ENCODE peak calls at places on chromosomes 1 and 21, in seven cellular contexts. W is mesenchymal stem cell, H is neuronal stem cell, G is H9, T is IMR-90, J is mesendoderm, L is H1. N is an unnamed sample.

GRCh38 chr1:54425152-54425584 is 19.0 kb upstream of the SSBP3 start:
- DNase-seq in W (no peak), H (no peak), G (no peak), T (no peak), J (no peak), L (no peak), N (no peak)

GRCh38 chr1:60897003-60897402 is 185.4 kb upstream of the NFIA start:
- DNase-seq in W (no peak), H (no peak), G (no peak), T (no peak), J (no peak), L (no peak), N (no peak)

GRCh38 chr1:58524353-58524945 is 22.1 kb downstream of the OMA1 start:
- DNase-seq in W (peak; percentile 9), H (no peak), G (no peak), T (peak; percentile 85), J (no peak), L (no peak), N (no peak)

GRCh38 chr1:12518956-12519707 is 98.9 kb downstream of the DHRS3 start:
- DNase-seq in W (peak; percentile 75), H (no peak), G (no peak), T (peak; percentile 63), J (no peak), L (no peak), N (no peak)

GRCh38 chr1:117392776-117393175 is 25.5 kb downstream of the MAN1A2 start:
- DNase-seq in W (no peak), H (no peak), G (no peak), T (no peak), J (peak; percentile 22), L (no peak), N (no peak)

GRCh38 chr1:15453773-15454172 is 2.8 kb upstream of the CELA2A start:
- DNase-seq in W (no peak), H (no peak), G (no peak), T (peak; percentile 44), J (no peak), L (no peak), N (no peak)

GRCh38 chr1:232622378-232622777 is 7.6 kb downstream of the SIPA1L2 start:
- DNase-seq in W (no peak), H (no peak), G (no peak), T (no peak), J (no peak), L (no peak), N (no peak)

GRCh38 chr1:37474697-37475379 is 458 bp downstream of the ZC3H12A start:
- DNase-seq in W (peak; percentile 60), H (no peak), G (no peak), T (no peak), J (peak; percentile 22), L (no peak), N (no peak)

GRCh38 chr1:227947678-227948492 is at the start of gene WNT9A:
- DNase-seq in W (peak; percentile 38), H (peak; percentile 83), G (no peak), T (peak; percentile 49), J (peak; percentile 71), L (peak; percentile 78), N (peak; percentile 46)

GRCh38 chr1:198220428-198220827 is 63.6 kb downstream of the NEK7 start:
- DNase-seq in W (no peak), H (no peak), G (no peak), T (peak; percentile 87), J (no peak), L (no peak), N (peak; percentile 46)

GRCh38 chr21:45983981-45984551 is 2.5 kb downstream of the COL6A1 start:
- DNase-seq in W (no peak), H (no peak), G (no peak), T (no peak), J (no peak), L (no peak), N (peak; percentile 71)

GRCh38 chr1:204477036-204477740 is 17.4 kb downstream of the PIK3C2B start:
- DNase-seq in W (peak; percentile 34), H (no peak), G (no peak), T (peak; percentile 48), J (no peak), L (no peak), N (no peak)

GRCh38 chr21:42413500-42413899 is 9.8 kb downstream of the UBASH3A start:
- DNase-seq in W (no peak), H (no peak), G (no peak), T (no peak), J (no peak), L (no peak), N (no peak)

GRCh38 chr21:14863745-14864210 is 201.0 kb downstream of the NRIP1 start:
- DNase-seq in W (no peak), H (no peak), G (no peak), T (peak; percentile 57), J (peak; percentile 10), L (no peak), N (peak; percentile 54)

GRCh38 chr1:60875139-60875538 is 207.2 kb upstream of the NFIA start:
- DNase-seq in W (no peak), H (no peak), G (no peak), T (no peak), J (no peak), L (no peak), N (peak; percentile 3)

GRCh38 chr21:14943636-14944035 is 121.2 kb downstream of the NRIP1 start:
- DNase-seq in W (no peak), H (no peak), G (no peak), T (peak; percentile 49), J (no peak), L (no peak), N (no peak)

GRCh38 chr1:84353665-84354064 is 44.6 kb upstream of the DNASE2B start:
- DNase-seq in W (no peak), H (no peak), G (no peak), T (peak; percentile 69), J (no peak), L (no peak), N (no peak)

GRCh38 chr1:60101516-60101915 is 27.9 kb upstream of the C1orf87 start:
- DNase-seq in W (no peak), H (no peak), G (no peak), T (no peak), J (no peak), L (no peak), N (no peak)

GRCh38 chr1:15849775-15850449 is 2.4 kb downstream of the SPEN start:
- DNase-seq in W (peak; percentile 86), H (peak; percentile 69), G (peak; percentile 69), T (peak; percentile 60), J (peak; percentile 91), L (peak; percentile 64), N (peak; percentile 85)

GRCh38 chr21:34909492-34910292 is 139.4 kb downstream of the RUNX1 start:
- DNase-seq in W (peak; percentile 21), H (no peak), G (no peak), T (peak; percentile 51), J (peak; percentile 31), L (no peak), N (no peak)

GRCh38 chr1:76568839-76569238 is 298.4 kb upstream of the ST6GALNAC5 start:
- DNase-seq in W (no peak), H (no peak), G (no peak), T (no peak), J (no peak), L (no peak), N (no peak)

GRCh38 chr1:2314297-2314802 is 77.0 kb downstream of the MORN1 start:
- DNase-seq in W (peak; percentile 83), H (peak; percentile 73), G (peak; percentile 80), T (peak; percentile 36), J (peak; percentile 93), L (peak; percentile 87), N (peak; percentile 67)

GRCh38 chr1:150662811-150663210 is 33.4 kb upstream of the ENSA start:
- DNase-seq in W (no peak), H (no peak), G (no peak), T (no peak), J (no peak), L (no peak), N (no peak)

DNA sequence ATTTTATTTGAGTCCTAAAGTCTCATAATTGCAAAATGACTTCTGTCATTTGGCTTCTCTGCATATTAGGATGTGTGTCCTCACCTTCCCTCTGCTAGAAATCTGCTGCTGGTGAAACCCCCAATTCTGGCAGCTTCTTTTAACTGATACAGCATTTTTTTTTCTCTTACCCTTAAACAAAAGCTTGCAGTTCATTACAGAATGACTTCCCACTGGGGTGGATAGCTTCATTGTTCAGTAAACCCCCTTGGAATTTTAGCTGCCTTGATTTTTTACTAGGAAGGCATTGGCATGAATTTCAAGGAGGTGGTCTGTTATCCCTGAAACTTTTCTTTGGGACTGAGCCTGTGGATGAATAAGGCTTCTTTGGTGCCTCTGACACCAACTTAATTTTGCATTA is 16.8 kb downstream of the TSEN15 start:
- DNase-seq in W (no peak), H (peak; percentile 69), G (no peak), T (no peak), J (peak; percentile 38), L (no peak), N (no peak)
- H2BK120ac ChIP-seq in W (no peak overlapping the region), H (no peak overlapping the region), G (no peak overlapping the region), T (no peak overlapping the region), J (no peak overlapping the region), L (no peak overlapping the region), N (no peak overlapping the region)

GRCh38 chr1:211734791-211735190 is 59.4 kb upstream of the NEK2 start:
- DNase-seq in W (no peak), H (no peak), G (no peak), T (no peak), J (no peak), L (no peak), N (no peak)
- H4K8ac ChIP-seq in W (no peak overlapping the region), H (no peak overlapping the region), G (no peak overlapping the region), T (no peak overlapping the region), J (no peak overlapping the region), L (no peak overlapping the region), N (no peak overlapping the region)

GRCh38 chr21:17550671-17551308 is 37.9 kb downstream of the CXADR start:
- DNase-seq in W (no peak), H (no peak), G (no peak), T (no peak), J (no peak), L (no peak), N (no peak)

GRCh38 chr21:17552410-17552809 is 39.6 kb downstream of the CXADR start:
- DNase-seq in W (no peak), H (no peak), G (no peak), T (no peak), J (no peak), L (no peak), N (no peak)

GRCh38 chr21:17554120-17554519 is 41.3 kb downstream of the CXADR start:
- DNase-seq in W (no peak), H (no peak), G (no peak), T (no peak), J (no peak), L (no peak), N (no peak)

GRCh38 chr21:17542371-17542992 is 29.6 kb downstream of the CXADR start:
- DNase-seq in W (peak; percentile 74), H (no peak), G (no peak), T (no peak), J (no peak), L (no peak), N (no peak)

DNA sequence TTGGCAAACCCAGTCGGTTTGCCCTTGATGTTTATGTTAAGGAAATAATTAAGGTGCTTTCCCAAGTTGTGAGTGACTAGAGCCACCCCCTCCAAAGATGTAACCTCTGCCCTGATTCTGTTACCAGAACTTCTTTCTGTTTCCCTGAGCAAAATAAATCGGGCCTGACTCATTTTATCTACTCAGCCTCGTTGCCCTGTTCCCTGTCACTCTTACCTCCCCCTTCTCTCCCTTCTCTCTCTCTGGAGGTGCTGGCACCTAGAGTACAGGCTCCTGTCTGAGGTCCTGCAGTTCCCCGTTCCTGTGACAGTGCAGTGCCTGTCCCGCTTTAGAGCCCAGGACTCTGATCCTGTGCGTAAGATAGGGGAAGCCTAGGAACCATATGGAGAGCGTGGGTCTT is 35.4 kb downstream of the CXADR start:
- DNase-seq in W (no peak), H (no peak), G (no peak), T (peak; percentile 39), J (no peak), L (no peak), N (no peak)
- H2BK120ac ChIP-seq in W (no peak overlapping the region), H (no peak overlapping the region), G (no peak overlapping the region), T (no peak overlapping the region), J (no peak overlapping the region), L (no peak overlapping the region), N (no peak overlapping the region)

GRCh38 chr1:93328809-93329477 is 16.8 kb upstream of the DR1 start:
- DNase-seq in W (peak; percentile 63), H (no peak), G (no peak), T (peak; percentile 83), J (no peak), L (no peak), N (no peak)
- H4K8ac ChIP-seq in W (peak overlapping the region; percentile 12), H (no peak overlapping the region), G (no peak overlapping the region), T (peak overlapping the region; percentile 36), J (no peak overlapping the region), L (no peak overlapping the region), N (no peak overlapping the region)

N was measured in trophoblast cell.